ENCODE peak calls at places on chromosomes 12 and 14, in eight cellular contexts. Z is sciatic nerve; J is stimulated activated naive CD4-positive, alpha-beta T cell; F is islet precursor cell; L is CD4-positive, alpha-beta memory T cell; H is HCEC 1CT; A is NCI-H1092; R is lung. W is an unnamed sample.

GRCh38 chr12:52903285-52903854 is 1.5 kb downstream of the KRT8 start:
- DNase-seq in Z (peak), J (peak), F (peak), L (peak), H (no peak), A (peak), R (peak), W (no peak)

GRCh38 chr14:26598081-26598671 is 343 bp upstream of the NOVA1 start:
- DNase-seq in Z (peak), J (no peak), F (peak), L (no peak), H (peak), A (peak), R (peak), W (peak)

GRCh38 chr14:58864751-58865519 is 227.2 kb downstream of the DACT1 start:
- DNase-seq in Z (no peak), J (no peak), F (no peak), L (no peak), H (peak), A (no peak), R (no peak), W (no peak)

GRCh38 chr12:124094733-124095132 is 121.7 kb downstream of the ZNF664 start:
- DNase-seq in Z (no peak), J (no peak), F (no peak), L (no peak), H (no peak), A (peak), R (no peak), W (no peak)

GRCh38 chr12:128316981-128317526 is 50.1 kb downstream of the TMEM132C start:
- DNase-seq in Z (no peak), J (no peak), F (no peak), L (no peak), H (no peak), A (no peak), R (no peak), W (peak)

GRCh38 chr14:100392266-100392850 is 69.2 kb downstream of the SLC25A47 start:
- DNase-seq in Z (no peak), J (no peak), F (no peak), L (no peak), H (peak), A (no peak), R (no peak), W (no peak)

GRCh38 chr12:68297929-68298328 is 34.2 kb downstream of the MDM1 start:
- DNase-seq in Z (no peak), J (no peak), F (no peak), L (no peak), H (no peak), A (no peak), R (no peak), W (no peak)

GRCh38 chr14:52650774-52651173 is 44.6 kb downstream of the ERO1A start:
- DNase-seq in Z (no peak), J (no peak), F (no peak), L (no peak), H (no peak), A (no peak), R (no peak), W (no peak)

GRCh38 chr14:95361373-95362179 is 41.9 kb upstream of the CLMN start:
- DNase-seq in Z (no peak), J (no peak), F (peak), L (peak), H (no peak), A (no peak), R (peak), W (peak)

GRCh38 chr14:53946404-53947400 is 9.9 kb downstream of the BMP4 start:
- DNase-seq in Z (no peak), J (no peak), F (peak), L (no peak), H (no peak), A (no peak), R (no peak), W (no peak)